ENCODE peak calls at places on chromosomes 7 and 10, in six cellular contexts. One of them, this sample, is unnamed.

GRCh38 chr10:21499910-21500577 is 25.4 kb downstream of the SKIDA1 start:
- DNase-seq in PC-3: no peak
- DNase-seq in uterus: no peak
- DNase-seq in trophoblast cell: no peak
- DNase-seq in mammary epithelial cell: no peak
- DNase-seq in Karpas-422: no peak
- DNase-seq in this sample: peak; percentile 64

GRCh38 chr10:24579911-24580310 is 143.8 kb downstream of the ARHGAP21 start:
- DNase-seq in mammary epithelial cell: no peak
- DNase-seq in uterus: no peak
- DNase-seq in PC-3: no peak
- DNase-seq in trophoblast cell: no peak
- DNase-seq in Karpas-422: no peak
- DNase-seq in this sample: no peak

GRCh38 chr7:148543-148931 is 43.8 kb upstream of the FAM20C start:
- DNase-seq in Karpas-422: peak; percentile 29
- DNase-seq in uterus: no peak
- DNase-seq in PC-3: no peak
- DNase-seq in mammary epithelial cell: no peak
- DNase-seq in trophoblast cell: no peak
- DNase-seq in this sample: no peak

GRCh38 chr10:115772606-115773005 is 500.4 kb downstream of the GFRA1 start:
- DNase-seq in Karpas-422: no peak
- DNase-seq in uterus: no peak
- DNase-seq in PC-3: no peak
- DNase-seq in trophoblast cell: no peak
- DNase-seq in mammary epithelial cell: peak; percentile 52
- DNase-seq in this sample: no peak

GRCh38 chr7:22359156-22359697 is 2.3 kb upstream of the RAPGEF5 start:
- DNase-seq in uterus: no peak
- DNase-seq in mammary epithelial cell: no peak
- DNase-seq in Karpas-422: no peak
- DNase-seq in PC-3: no peak
- DNase-seq in trophoblast cell: no peak
- DNase-seq in this sample: no peak

GRCh38 chr7:128263420-128263819 is 22.3 kb downstream of the LEP start:
- DNase-seq in trophoblast cell: no peak
- DNase-seq in Karpas-422: no peak
- DNase-seq in mammary epithelial cell: no peak
- DNase-seq in uterus: no peak
- DNase-seq in PC-3: no peak
- DNase-seq in this sample: no peak

GRCh38 chr7:54796150-54796549 is 37.1 kb upstream of the SEC61G start:
- DNase-seq in PC-3: no peak
- DNase-seq in mammary epithelial cell: no peak
- DNase-seq in uterus: no peak
- DNase-seq in trophoblast cell: no peak
- DNase-seq in Karpas-422: no peak
- DNase-seq in this sample: no peak

GRCh38 chr10:89627863-89628262 is 17.2 kb downstream of the PANK1 start:
- DNase-seq in Karpas-422: no peak
- DNase-seq in uterus: no peak
- DNase-seq in PC-3: no peak
- DNase-seq in trophoblast cell: no peak
- DNase-seq in mammary epithelial cell: no peak
- DNase-seq in this sample: no peak

DNA sequence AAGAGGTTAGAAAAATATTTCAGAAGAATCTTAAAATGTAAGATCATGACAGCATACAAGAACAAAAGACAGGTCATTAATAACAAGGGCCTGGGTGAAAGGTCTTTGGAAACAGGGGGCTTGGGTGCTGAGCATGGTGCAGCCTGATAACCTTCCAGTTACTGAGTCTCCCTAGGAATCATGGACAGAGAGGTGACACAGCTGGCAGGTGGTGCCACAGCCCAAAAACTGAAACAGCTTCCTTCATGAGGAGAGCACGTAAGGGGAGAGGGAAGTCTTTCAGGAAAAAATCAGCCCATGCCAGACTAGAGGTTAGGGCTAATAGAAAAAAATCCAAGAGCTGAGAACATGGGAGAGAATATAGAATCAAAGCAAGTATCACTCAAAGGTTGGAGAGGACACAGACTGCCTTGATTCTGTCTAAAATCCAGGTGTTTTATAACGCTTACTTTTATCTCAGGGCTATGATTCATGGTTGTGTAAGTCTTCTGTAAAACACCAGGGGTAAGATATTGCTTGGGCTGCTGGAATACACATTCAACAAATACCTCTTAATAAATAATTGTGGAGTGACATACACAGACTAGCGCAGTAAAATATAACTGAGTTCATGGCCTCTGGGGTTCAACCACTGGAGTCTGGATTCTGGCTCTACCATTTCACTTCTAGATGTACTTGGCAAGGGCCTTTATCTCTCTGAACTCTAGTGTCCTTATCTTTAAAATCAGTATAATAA is 88.1 kb downstream of the SEMA3C start:
- DNase-seq in uterus: no peak
- DNase-seq in trophoblast cell: peak; percentile 8
- DNase-seq in mammary epithelial cell: peak; percentile 79
- DNase-seq in Karpas-422: no peak
- DNase-seq in PC-3: peak; percentile 63
- DNase-seq in this sample: no peak
- H3K4me3 ChIP-seq in uterus: no peak overlapping the region
- H3K4me3 ChIP-seq in trophoblast cell: no peak overlapping the region
- H3K4me3 ChIP-seq in mammary epithelial cell: no peak overlapping the region
- H3K4me3 ChIP-seq in Karpas-422: no peak overlapping the region
- H3K4me3 ChIP-seq in PC-3: no peak overlapping the region
- H3K4me3 ChIP-seq in this sample: no peak overlapping the region

DNA sequence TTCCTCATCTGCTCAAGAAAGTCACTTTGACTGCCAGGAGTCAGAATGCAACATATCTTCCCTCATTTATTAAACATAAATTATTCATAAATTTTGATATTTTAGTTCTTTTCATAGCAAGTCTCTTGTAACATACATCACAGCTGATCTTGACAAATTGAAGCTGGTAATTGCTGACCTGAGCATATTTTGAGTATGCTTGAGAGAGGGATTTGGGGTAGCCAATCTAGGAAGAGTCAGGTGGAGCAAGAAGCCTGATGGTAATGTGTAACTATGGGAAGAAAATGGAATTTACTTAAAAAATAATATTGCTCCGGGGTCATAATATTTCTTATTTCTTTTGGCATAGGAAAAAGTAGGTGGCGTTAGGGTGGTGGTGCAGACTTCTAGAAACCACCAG is 12.7 kb downstream of the CPED1 start:
- DNase-seq in PC-3: no peak
- DNase-seq in uterus: no peak
- DNase-seq in mammary epithelial cell: no peak
- DNase-seq in Karpas-422: no peak
- DNase-seq in trophoblast cell: no peak
- DNase-seq in this sample: no peak
- H3K27ac ChIP-seq in PC-3: peak overlapping the region; percentile 81
- H3K27ac ChIP-seq in uterus: peak overlapping the region; percentile 81
- H3K27ac ChIP-seq in mammary epithelial cell: no peak overlapping the region
- H3K27ac ChIP-seq in Karpas-422: no peak overlapping the region
- H3K27ac ChIP-seq in trophoblast cell: no peak overlapping the region
- H3K27ac ChIP-seq in this sample: no peak overlapping the region

GRCh38 chr10:112409755-112410154 is 35.8 kb downstream of the ACSL5 start:
- DNase-seq in trophoblast cell: no peak
- DNase-seq in PC-3: no peak
- DNase-seq in mammary epithelial cell: no peak
- DNase-seq in Karpas-422: no peak
- DNase-seq in uterus: no peak
- DNase-seq in this sample: no peak

GRCh38 chr10:112404612-112405011 is 30.7 kb downstream of the ACSL5 start:
- DNase-seq in trophoblast cell: peak; percentile 72
- DNase-seq in mammary epithelial cell: peak; percentile 17
- DNase-seq in Karpas-422: no peak
- DNase-seq in PC-3: peak; percentile 80
- DNase-seq in uterus: no peak
- DNase-seq in this sample: no peak

GRCh38 chr10:112409274-112409673 is 35.4 kb downstream of the ACSL5 start:
- DNase-seq in mammary epithelial cell: no peak
- DNase-seq in Karpas-422: no peak
- DNase-seq in trophoblast cell: no peak
- DNase-seq in PC-3: no peak
- DNase-seq in uterus: no peak
- DNase-seq in this sample: no peak

GRCh38 chr10:112402917-112403316 is 29.0 kb downstream of the ACSL5 start:
- DNase-seq in PC-3: no peak
- DNase-seq in mammary epithelial cell: no peak
- DNase-seq in trophoblast cell: no peak
- DNase-seq in uterus: no peak
- DNase-seq in Karpas-422: no peak
- DNase-seq in this sample: no peak

DNA sequence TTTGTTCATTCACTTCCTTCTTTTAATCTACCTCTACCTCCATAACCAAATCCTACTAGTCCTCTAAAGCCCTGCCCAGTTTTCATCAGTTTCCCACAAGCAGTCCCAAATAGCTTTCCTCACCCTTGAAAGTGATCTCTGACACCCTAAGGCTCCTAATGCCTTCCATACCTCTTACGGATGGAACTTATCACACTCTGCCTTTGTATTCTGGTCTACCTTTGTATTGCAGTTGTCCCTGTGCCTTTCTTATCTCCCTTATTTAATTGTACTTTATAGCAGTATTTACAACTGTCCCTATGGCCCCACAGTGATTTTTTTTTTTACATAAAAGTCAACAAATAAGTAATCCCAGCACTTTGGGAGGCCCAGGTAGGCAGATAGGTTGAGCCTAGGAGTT is 33.8 kb downstream of the ACSL5 start:
- DNase-seq in PC-3: no peak
- DNase-seq in mammary epithelial cell: no peak
- DNase-seq in Karpas-422: no peak
- DNase-seq in uterus: no peak
- DNase-seq in trophoblast cell: no peak
- DNase-seq in this sample: no peak
- H3K36me3 ChIP-seq in PC-3: no peaks in the 10 kb centered on the region
- H3K36me3 ChIP-seq in mammary epithelial cell: no peaks in the 10 kb centered on the region
- H3K36me3 ChIP-seq in Karpas-422: peaks cover 48% of the 10 kb centered on the region
- H3K36me3 ChIP-seq in uterus: no peaks in the 10 kb centered on the region
- H3K36me3 ChIP-seq in trophoblast cell: no peaks in the 10 kb centered on the region
- H3K36me3 ChIP-seq in this sample: no peaks in the 10 kb centered on the region

DNA sequence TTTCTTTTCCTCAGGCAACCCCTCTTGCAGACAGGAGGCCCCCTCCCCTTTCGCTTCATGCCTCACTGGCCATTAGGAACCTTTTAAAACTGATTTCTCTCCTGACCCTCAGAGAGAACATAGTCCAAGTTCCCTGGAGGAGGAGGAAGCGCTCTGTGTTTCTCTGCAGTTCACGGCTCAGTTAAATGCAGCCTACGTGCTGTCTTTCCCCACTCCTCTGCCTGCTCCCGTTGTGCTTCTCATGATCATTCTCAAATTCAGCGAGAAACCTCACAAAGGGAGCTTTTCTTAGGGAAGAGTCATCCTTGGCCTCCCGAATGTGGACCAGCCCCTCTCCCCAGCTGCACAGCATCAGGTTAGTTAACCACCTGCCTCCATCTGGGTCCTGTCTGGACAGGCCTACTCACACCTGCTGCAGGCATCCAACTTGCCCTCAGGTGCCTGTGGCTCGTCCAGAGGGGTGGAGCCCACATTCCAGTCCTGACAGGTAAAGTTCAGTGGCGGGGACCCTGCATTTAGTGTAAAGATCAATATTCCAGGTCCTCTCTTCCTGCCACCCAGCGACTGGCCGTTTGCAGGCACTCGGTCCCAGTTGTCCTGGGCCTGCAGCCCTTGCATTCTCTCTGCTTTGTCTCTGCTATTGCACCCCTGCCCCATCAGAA is 14.8 kb downstream of the HTRA1 start:
- DNase-seq in PC-3: no peak
- DNase-seq in uterus: no peak
- DNase-seq in mammary epithelial cell: peak; percentile 77
- DNase-seq in trophoblast cell: no peak
- DNase-seq in Karpas-422: no peak
- DNase-seq in this sample: no peak
- H3K4me3 ChIP-seq in PC-3: no peak overlapping the region
- H3K4me3 ChIP-seq in uterus: no peak overlapping the region
- H3K4me3 ChIP-seq in mammary epithelial cell: no peak overlapping the region
- H3K4me3 ChIP-seq in trophoblast cell: no peak overlapping the region
- H3K4me3 ChIP-seq in Karpas-422: no peak overlapping the region
- H3K4me3 ChIP-seq in this sample: no peak overlapping the region

DNA sequence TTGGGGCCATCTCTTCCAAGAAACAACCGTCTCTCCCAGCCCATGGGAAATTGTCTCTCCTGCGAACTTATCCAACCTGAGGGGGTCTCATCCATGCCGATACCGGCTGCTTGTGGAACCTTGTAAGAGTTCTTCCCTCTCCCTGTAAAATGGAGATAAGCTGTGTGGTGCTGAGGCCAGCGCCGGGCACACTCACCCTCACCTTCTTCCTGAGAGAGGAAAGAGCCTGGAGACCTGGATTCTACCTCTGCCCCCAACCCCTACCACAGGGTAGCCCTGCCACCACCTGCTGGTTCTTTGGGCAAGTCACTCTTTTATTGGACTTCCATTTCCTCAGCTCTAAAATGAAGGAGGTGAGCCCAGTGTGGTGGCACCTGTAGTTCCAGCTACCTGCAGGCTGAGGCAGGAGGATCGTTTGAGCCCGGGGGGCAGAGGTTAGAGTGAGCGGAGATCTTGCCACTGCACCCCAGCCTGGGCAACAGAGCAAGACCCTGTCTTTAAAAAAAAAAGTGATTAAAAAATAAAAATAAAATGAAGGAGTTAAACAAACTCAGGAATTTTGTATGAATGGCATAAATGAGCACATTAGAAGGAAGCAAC is 38.4 kb upstream of the PSAP start:
- DNase-seq in uterus: no peak
- DNase-seq in PC-3: peak; percentile 10
- DNase-seq in mammary epithelial cell: no peak
- DNase-seq in trophoblast cell: no peak
- DNase-seq in Karpas-422: peak; percentile 52
- DNase-seq in this sample: no peak
- H3K27ac ChIP-seq in uterus: peak overlapping the region; percentile 96
- H3K27ac ChIP-seq in PC-3: no peak overlapping the region
- H3K27ac ChIP-seq in mammary epithelial cell: peak overlapping the region; percentile 84
- H3K27ac ChIP-seq in trophoblast cell: no peak overlapping the region
- H3K27ac ChIP-seq in Karpas-422: no peak overlapping the region
- H3K27ac ChIP-seq in this sample: no peak overlapping the region